ENCODE peak calls at places on chromosomes 2 and 18, in nine cellular contexts. One of them, this sample, is unnamed.

GRCh38 chr2:30566675-30567074 is 119.6 kb downstream of the LCLAT1 start:
- DNase-seq in transverse colon: no peak
- DNase-seq in neural progenitor cell: no peak
- DNase-seq in fibroblast of lung: no peak
- DNase-seq in GM12878: no peak
- DNase-seq in pancreas: no peak
- DNase-seq in AG04450: no peak
- DNase-seq in heart left ventricle: no peak
- DNase-seq in Panc1: no peak
- DNase-seq in this sample: no peak

GRCh38 chr18:6406910-6407470 is 7.7 kb downstream of the L3MBTL4 start:
- DNase-seq in heart left ventricle: no peak
- DNase-seq in transverse colon: no peak
- DNase-seq in Panc1: no peak
- DNase-seq in fibroblast of lung: no peak
- DNase-seq in pancreas: no peak
- DNase-seq in AG04450: no peak
- DNase-seq in GM12878: no peak
- DNase-seq in neural progenitor cell: no peak
- DNase-seq in this sample: no peak

GRCh38 chr2:120820263-120820884 is 84.7 kb downstream of the GLI2 start:
- DNase-seq in Panc1: no peak
- DNase-seq in heart left ventricle: peak
- DNase-seq in fibroblast of lung: peak
- DNase-seq in GM12878: no peak
- DNase-seq in pancreas: no peak
- DNase-seq in AG04450: peak
- DNase-seq in transverse colon: peak
- DNase-seq in neural progenitor cell: peak
- DNase-seq in this sample: peak

GRCh38 chr2:20960003-20960402 is 83.9 kb downstream of the APOB start:
- DNase-seq in AG04450: no peak
- DNase-seq in GM12878: no peak
- DNase-seq in pancreas: no peak
- DNase-seq in transverse colon: no peak
- DNase-seq in fibroblast of lung: no peak
- DNase-seq in heart left ventricle: no peak
- DNase-seq in neural progenitor cell: no peak
- DNase-seq in Panc1: no peak
- DNase-seq in this sample: no peak

GRCh38 chr2:238652771-238653157 is 195.1 kb upstream of the TWIST2 start:
- DNase-seq in transverse colon: no peak
- DNase-seq in pancreas: no peak
- DNase-seq in AG04450: no peak
- DNase-seq in neural progenitor cell: no peak
- DNase-seq in heart left ventricle: no peak
- DNase-seq in fibroblast of lung: no peak
- DNase-seq in Panc1: no peak
- DNase-seq in GM12878: no peak
- DNase-seq in this sample: no peak

GRCh38 chr18:44111337-44111736 is 569.4 kb upstream of the SETBP1 start:
- DNase-seq in fibroblast of lung: peak
- DNase-seq in GM12878: no peak
- DNase-seq in transverse colon: no peak
- DNase-seq in AG04450: no peak
- DNase-seq in neural progenitor cell: no peak
- DNase-seq in pancreas: no peak
- DNase-seq in heart left ventricle: no peak
- DNase-seq in Panc1: no peak
- DNase-seq in this sample: no peak

GRCh38 chr18:43847164-43848091 is 570.1 kb upstream of the SYT4 start:
- DNase-seq in GM12878: no peak
- DNase-seq in Panc1: no peak
- DNase-seq in neural progenitor cell: peak
- DNase-seq in fibroblast of lung: peak
- DNase-seq in pancreas: no peak
- DNase-seq in transverse colon: no peak
- DNase-seq in AG04450: peak
- DNase-seq in heart left ventricle: no peak
- DNase-seq in this sample: no peak

GRCh38 chr18:73842795-73843394 is 304.7 kb downstream of the FBXO15 start:
- DNase-seq in Panc1: peak
- DNase-seq in AG04450: peak
- DNase-seq in neural progenitor cell: peak
- DNase-seq in transverse colon: peak
- DNase-seq in pancreas: peak
- DNase-seq in fibroblast of lung: peak
- DNase-seq in GM12878: peak
- DNase-seq in heart left ventricle: peak
- DNase-seq in this sample: peak

GRCh38 chr2:177611310-177611886 is 218.8 kb downstream of the AGPS start:
- DNase-seq in GM12878: no peak
- DNase-seq in neural progenitor cell: no peak
- DNase-seq in fibroblast of lung: no peak
- DNase-seq in heart left ventricle: no peak
- DNase-seq in Panc1: no peak
- DNase-seq in transverse colon: no peak
- DNase-seq in AG04450: no peak
- DNase-seq in pancreas: no peak
- DNase-seq in this sample: no peak

GRCh38 chr2:6506311-6507258 is 359.1 kb downstream of the CMPK2 start:
- DNase-seq in Panc1: no peak
- DNase-seq in AG04450: no peak
- DNase-seq in transverse colon: peak
- DNase-seq in heart left ventricle: no peak
- DNase-seq in GM12878: no peak
- DNase-seq in pancreas: no peak
- DNase-seq in fibroblast of lung: peak
- DNase-seq in neural progenitor cell: no peak
- DNase-seq in this sample: no peak

GRCh38 chr2:85785027-85785822 is 31.4 kb downstream of the ATOH8 start:
- DNase-seq in Panc1: no peak
- DNase-seq in transverse colon: no peak
- DNase-seq in fibroblast of lung: peak
- DNase-seq in pancreas: no peak
- DNase-seq in heart left ventricle: no peak
- DNase-seq in neural progenitor cell: peak
- DNase-seq in GM12878: no peak
- DNase-seq in AG04450: no peak
- DNase-seq in this sample: no peak

GRCh38 chr18:44897445-44898215 is 216.9 kb downstream of the SETBP1 start:
- DNase-seq in Panc1: no peak
- DNase-seq in GM12878: no peak
- DNase-seq in transverse colon: no peak
- DNase-seq in AG04450: no peak
- DNase-seq in heart left ventricle: no peak
- DNase-seq in pancreas: peak
- DNase-seq in neural progenitor cell: no peak
- DNase-seq in fibroblast of lung: no peak
- DNase-seq in this sample: no peak

GRCh38 chr2:219460424-219460926 is 25.8 kb downstream of the SPEG start:
- DNase-seq in GM12878: no peak
- DNase-seq in fibroblast of lung: peak
- DNase-seq in neural progenitor cell: peak
- DNase-seq in heart left ventricle: peak
- DNase-seq in pancreas: no peak
- DNase-seq in AG04450: peak
- DNase-seq in Panc1: no peak
- DNase-seq in transverse colon: peak
- DNase-seq in this sample: peak

GRCh38 chr2:159399716-159400525 is 113.4 kb upstream of the WDSUB1 start:
- DNase-seq in Panc1: no peak
- DNase-seq in pancreas: no peak
- DNase-seq in neural progenitor cell: no peak
- DNase-seq in GM12878: no peak
- DNase-seq in transverse colon: no peak
- DNase-seq in AG04450: peak
- DNase-seq in heart left ventricle: no peak
- DNase-seq in fibroblast of lung: peak
- DNase-seq in this sample: no peak

GRCh38 chr2:41966431-41966893 is 81.4 kb upstream of the PKDCC start:
- DNase-seq in pancreas: peak
- DNase-seq in Panc1: peak
- DNase-seq in AG04450: peak
- DNase-seq in fibroblast of lung: peak
- DNase-seq in GM12878: no peak
- DNase-seq in neural progenitor cell: no peak
- DNase-seq in heart left ventricle: peak
- DNase-seq in transverse colon: peak
- DNase-seq in this sample: peak

GRCh38 chr2:120751553-120751952 is 15.9 kb downstream of the GLI2 start:
- DNase-seq in neural progenitor cell: no peak
- DNase-seq in heart left ventricle: no peak
- DNase-seq in pancreas: no peak
- DNase-seq in fibroblast of lung: peak
- DNase-seq in AG04450: no peak
- DNase-seq in Panc1: no peak
- DNase-seq in transverse colon: no peak
- DNase-seq in GM12878: no peak
- DNase-seq in this sample: no peak

GRCh38 chr2:149666809-149667208 is 79.2 kb upstream of the MMADHC start:
- DNase-seq in GM12878: no peak
- DNase-seq in AG04450: no peak
- DNase-seq in fibroblast of lung: no peak
- DNase-seq in neural progenitor cell: no peak
- DNase-seq in pancreas: no peak
- DNase-seq in transverse colon: no peak
- DNase-seq in heart left ventricle: no peak
- DNase-seq in Panc1: no peak
- DNase-seq in this sample: no peak

GRCh38 chr2:163157411-163157810 is 318.8 kb upstream of the KCNH7 start:
- DNase-seq in AG04450: peak
- DNase-seq in fibroblast of lung: peak
- DNase-seq in Panc1: no peak
- DNase-seq in pancreas: no peak
- DNase-seq in GM12878: no peak
- DNase-seq in heart left ventricle: no peak
- DNase-seq in transverse colon: no peak
- DNase-seq in neural progenitor cell: no peak
- DNase-seq in this sample: no peak

DNA sequence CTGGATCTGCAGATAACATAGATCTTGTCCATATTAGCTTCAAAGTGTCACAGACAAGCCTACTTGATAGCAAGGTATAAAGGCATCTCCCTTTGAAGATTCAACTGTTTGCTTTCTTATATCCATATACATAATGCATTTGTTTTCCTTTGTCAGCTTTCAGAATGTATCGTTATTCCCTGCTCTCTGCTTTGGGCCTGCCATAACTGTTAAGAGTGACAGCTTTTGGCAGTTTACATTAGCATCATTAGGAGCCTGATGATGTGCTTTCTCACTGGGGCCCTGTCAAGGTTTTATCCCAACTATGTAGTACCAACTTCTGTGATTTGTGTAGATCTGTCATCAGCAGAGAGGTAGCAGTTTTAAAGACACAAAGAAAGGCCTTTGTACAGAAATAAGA is 604.2 kb upstream of the CDH7 start:
- DNase-seq in Panc1: no peak
- DNase-seq in heart left ventricle: no peak
- DNase-seq in AG04450: no peak
- DNase-seq in transverse colon: no peak
- DNase-seq in neural progenitor cell: no peak
- DNase-seq in fibroblast of lung: no peak
- DNase-seq in pancreas: no peak
- DNase-seq in GM12878: no peak
- DNase-seq in this sample: no peak
- TF ChIP-seq CTCF in Panc1: no peak
- TF ChIP-seq CTCF in heart left ventricle: no peak
- TF ChIP-seq CTCF in AG04450: no peak
- TF ChIP-seq CTCF in transverse colon: no peak
- TF ChIP-seq CTCF in neural progenitor cell: no peak
- TF ChIP-seq CTCF in fibroblast of lung: no peak
- TF ChIP-seq CTCF in pancreas: no peak
- TF ChIP-seq CTCF in GM12878: no peak
- TF ChIP-seq CTCF in this sample: no peak

DNA sequence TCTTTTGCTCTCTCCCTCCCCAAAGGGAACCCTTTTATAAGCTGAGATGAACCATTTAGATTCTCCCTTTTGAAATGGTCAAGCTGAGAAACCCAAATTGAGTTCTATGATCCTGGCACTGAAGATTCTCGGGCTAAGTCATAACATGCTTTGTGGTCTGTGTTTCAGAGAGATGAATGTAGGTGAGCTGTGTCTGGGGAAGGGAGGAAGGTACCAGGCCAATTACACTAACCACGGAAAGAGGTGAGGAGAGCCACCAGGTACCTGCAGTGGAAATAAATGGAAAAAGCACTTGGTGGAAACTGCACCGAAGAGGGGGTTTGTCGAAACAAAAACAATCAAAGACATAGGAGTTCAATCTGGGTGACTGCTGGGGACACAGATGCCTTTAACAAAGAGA is 996 bp upstream of the MRPL44 start:
- DNase-seq in neural progenitor cell: no peak
- DNase-seq in GM12878: no peak
- DNase-seq in transverse colon: no peak
- DNase-seq in fibroblast of lung: no peak
- DNase-seq in AG04450: no peak
- DNase-seq in Panc1: no peak
- DNase-seq in pancreas: no peak
- DNase-seq in heart left ventricle: no peak
- DNase-seq in this sample: no peak
- H3K4me3 ChIP-seq in neural progenitor cell: no peak
- H3K4me3 ChIP-seq in GM12878: no peak
- H3K4me3 ChIP-seq in transverse colon: no peak
- H3K4me3 ChIP-seq in fibroblast of lung: no peak
- H3K4me3 ChIP-seq in AG04450: no peak
- H3K4me3 ChIP-seq in Panc1: no peak
- H3K4me3 ChIP-seq in pancreas: no peak
- H3K4me3 ChIP-seq in heart left ventricle: no peak
- H3K4me3 ChIP-seq in this sample: no peak

GRCh38 chr2:108967757-108968156 is 21.3 kb downstream of the EDAR start:
- DNase-seq in AG04450: no peak
- DNase-seq in neural progenitor cell: no peak
- DNase-seq in fibroblast of lung: no peak
- DNase-seq in pancreas: no peak
- DNase-seq in Panc1: no peak
- DNase-seq in transverse colon: no peak
- DNase-seq in heart left ventricle: no peak
- DNase-seq in GM12878: no peak
- DNase-seq in this sample: no peak
- H3K27ac ChIP-seq in AG04450: no peak
- H3K27ac ChIP-seq in neural progenitor cell: no peak
- H3K27ac ChIP-seq in fibroblast of lung: no peak
- H3K27ac ChIP-seq in pancreas: no peak
- H3K27ac ChIP-seq in Panc1: no peak
- H3K27ac ChIP-seq in transverse colon: no peak
- H3K27ac ChIP-seq in heart left ventricle: no peak
- H3K27ac ChIP-seq in GM12878: no peak
- H3K27ac ChIP-seq in this sample: no peak

DNA sequence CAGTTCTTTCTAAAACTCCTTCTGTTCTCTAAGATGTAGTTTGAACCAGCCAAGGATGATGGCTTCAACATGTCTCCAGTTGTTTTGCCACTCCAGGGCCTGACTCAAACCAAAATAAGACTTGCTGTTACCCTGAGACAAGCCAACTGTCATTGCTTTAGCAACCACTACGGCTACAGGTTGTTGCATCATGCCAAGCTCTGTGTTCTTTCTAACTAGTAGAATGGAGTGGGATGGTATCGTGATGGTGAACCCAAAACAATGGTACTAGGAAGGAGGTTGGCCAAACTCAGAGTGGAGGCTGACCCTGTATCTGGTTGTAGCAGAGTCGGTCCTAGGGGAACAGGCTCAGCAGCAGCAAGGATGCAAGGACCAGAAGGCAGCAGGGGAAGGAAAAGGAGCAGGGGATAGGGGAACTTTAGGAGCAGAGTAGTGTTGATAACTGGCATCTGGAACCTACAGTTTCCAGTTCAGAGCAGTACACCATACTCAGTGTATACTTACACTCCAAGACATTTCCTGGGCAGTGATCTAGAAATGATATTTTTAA is 51.6 kb downstream of the PDK1 start:
- DNase-seq in Panc1: no peak
- DNase-seq in heart left ventricle: no peak
- DNase-seq in GM12878: no peak
- DNase-seq in pancreas: no peak
- DNase-seq in fibroblast of lung: no peak
- DNase-seq in transverse colon: no peak
- DNase-seq in neural progenitor cell: no peak
- DNase-seq in AG04450: no peak
- DNase-seq in this sample: no peak
- TF ChIP-seq CTCF in Panc1: no peak
- TF ChIP-seq CTCF in heart left ventricle: no peak
- TF ChIP-seq CTCF in GM12878: no peak
- TF ChIP-seq CTCF in pancreas: no peak
- TF ChIP-seq CTCF in fibroblast of lung: no peak
- TF ChIP-seq CTCF in transverse colon: no peak
- TF ChIP-seq CTCF in neural progenitor cell: no peak
- TF ChIP-seq CTCF in AG04450: no peak
- TF ChIP-seq CTCF in this sample: no peak

This sample was measured in uterus.